ENCODE peak calls at places on chromosomes 16 and 17, in seven cellular contexts. R, W, H, Q, F, O and K are unnamed samples.

GRCh38 chr17:57553991-57554825 is 190.9 kb downstream of the CCDC182 start:
- DNase-seq in R (no peak), W (peak; percentile 90), H (peak; percentile 86), Q (peak; percentile 43), F (no peak), O (no peak), K (no peak)

GRCh38 chr16:57000271-57001025 is 11.1 kb downstream of the NLRC5 start:
- DNase-seq in R (peak; percentile 74), W (no peak), H (no peak), Q (peak; percentile 97), F (peak; percentile 19), O (peak; percentile 61), K (peak; percentile 60)

GRCh38 chr16:54647216-54647615 is 283.4 kb upstream of the IRX5 start:
- DNase-seq in R (no peak), W (no peak), H (no peak), Q (no peak), F (no peak), O (no peak), K (no peak)

GRCh38 chr17:17751489-17751995 is 70.3 kb downstream of the RAI1 start:
- DNase-seq in R (no peak), W (no peak), H (no peak), Q (no peak), F (no peak), O (no peak), K (peak; percentile 22)

GRCh38 chr17:48726182-48726915 is 2.2 kb downstream of the HOXB13 start:
- DNase-seq in R (peak; percentile 35), W (no peak), H (no peak), Q (no peak), F (no peak), O (no peak), K (no peak)

GRCh38 chr16:88508868-88509748 is 56.0 kb downstream of the ZFPM1 start:
- DNase-seq in R (no peak), W (no peak), H (no peak), Q (no peak), F (no peak), O (no peak), K (no peak)

GRCh38 chr17:83099570-83100181 is 20.3 kb downstream of the METRNL start:
- DNase-seq in R (no peak), W (no peak), H (no peak), Q (no peak), F (no peak), O (no peak), K (no peak)

GRCh38 chr17:12041316-12041715 is 20.6 kb downstream of the MAP2K4 start:
- DNase-seq in R (peak; percentile 96), W (no peak), H (no peak), Q (peak; percentile 87), F (peak; percentile 71), O (no peak), K (peak; percentile 57)

DNA sequence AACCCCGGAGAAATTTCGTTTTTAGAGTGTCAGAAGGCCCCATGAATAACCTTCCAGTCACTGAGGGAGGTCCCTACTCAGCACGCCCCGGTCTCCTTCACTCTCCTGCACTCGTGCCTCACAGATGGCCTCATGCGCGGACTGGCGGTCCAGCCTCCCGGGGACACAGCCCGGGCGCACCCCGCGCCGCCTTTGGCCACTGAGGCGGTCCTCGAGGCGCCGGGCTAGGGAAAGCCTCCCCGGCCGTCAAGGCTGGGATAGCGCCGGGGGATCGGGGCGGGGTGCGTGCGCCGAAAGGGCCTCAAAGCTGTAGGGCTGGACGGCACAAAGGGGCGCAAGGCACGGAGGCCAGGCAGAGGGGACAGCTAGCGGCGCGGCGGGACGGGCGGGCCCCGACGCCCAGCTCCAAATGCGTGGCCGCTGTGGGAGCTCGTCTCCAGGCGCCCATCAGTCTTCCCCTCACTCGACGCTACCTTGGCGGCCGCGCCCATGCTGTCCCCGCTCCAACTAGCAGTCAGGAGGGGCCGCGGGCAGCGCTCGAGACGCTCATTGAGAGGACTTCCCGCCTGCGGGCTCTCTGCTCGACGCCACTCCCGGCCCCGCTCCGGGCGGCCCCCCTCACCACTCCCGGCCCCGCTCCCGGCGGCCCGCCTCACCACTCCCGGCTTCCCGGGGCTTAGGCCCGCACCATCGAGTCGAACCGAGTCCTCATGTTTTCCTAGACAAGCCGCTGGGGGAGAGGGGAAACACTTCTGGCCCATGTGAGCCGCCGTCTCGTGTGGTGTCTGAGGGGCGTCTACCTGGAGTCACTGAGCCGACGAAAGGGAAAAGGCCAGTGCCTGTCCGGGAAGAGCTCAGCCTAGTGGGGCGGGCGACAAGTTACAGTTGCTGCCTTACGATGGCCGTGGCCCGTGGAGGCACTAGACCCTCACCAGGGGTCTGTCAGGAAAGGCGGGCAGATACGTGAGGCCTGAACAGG is at the start of gene USP6:
- DNase-seq in R (no peak), W (peak; percentile 85), H (no peak), Q (no peak), F (no peak), O (no peak), K (no peak)
- H2AFZ ChIP-seq in R (no peak within 1 kb of the TSS), W (peak within 1 kb of the TSS; percentile 35), H (no peak within 1 kb of the TSS), Q (peak within 1 kb of the TSS; percentile 61), F (no peak within 1 kb of the TSS), O (no peak within 1 kb of the TSS), K (no peak within 1 kb of the TSS)

DNA sequence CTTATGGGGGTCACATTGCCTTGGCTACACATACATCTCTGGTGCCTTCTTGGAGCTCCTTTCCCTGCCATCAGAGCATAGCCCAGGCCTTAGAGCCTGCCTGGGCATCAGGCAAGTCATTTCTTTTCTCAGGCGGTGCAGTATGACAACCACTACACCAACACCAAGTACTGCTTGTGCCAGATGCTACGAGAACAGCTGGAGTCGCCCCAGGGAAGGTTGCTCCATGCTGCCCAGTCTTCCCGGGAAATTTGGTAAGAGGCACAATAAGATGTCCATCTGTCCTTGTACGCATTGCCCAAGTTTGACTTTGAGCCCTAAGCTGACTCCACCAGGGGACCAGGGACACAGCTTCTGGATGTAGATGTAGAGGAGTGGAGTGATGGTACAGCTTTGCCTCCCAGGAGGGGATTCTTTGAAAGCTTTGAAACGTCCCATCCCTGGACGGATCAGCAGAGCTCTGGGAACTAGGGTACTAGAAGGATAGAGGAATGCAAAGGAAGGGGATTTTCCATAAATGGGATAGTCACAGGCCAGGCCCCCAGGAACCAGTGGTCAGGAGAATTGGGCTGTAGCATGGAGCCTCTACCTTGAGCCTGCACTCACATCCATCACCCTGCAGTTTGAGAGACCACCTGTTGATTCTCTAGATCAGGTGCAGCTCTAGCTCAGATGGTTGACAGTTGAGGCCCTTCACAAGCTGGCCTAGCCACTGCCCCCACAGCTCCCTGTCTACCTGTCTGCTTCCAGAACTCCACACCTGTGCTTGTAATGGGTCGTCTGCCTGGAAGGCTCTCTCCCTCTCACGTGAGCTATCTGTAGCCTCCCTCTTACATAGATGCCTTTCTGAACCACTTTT is 11.0 kb upstream of the NFATC3 start:
- DNase-seq in R (no peak), W (no peak), H (no peak), Q (no peak), F (no peak), O (no peak), K (no peak)
- H3K4me1 ChIP-seq in R (peaks cover 8% of the 10 kb centered on the region), W (no peaks in the 10 kb centered on the region), H (no peaks in the 10 kb centered on the region), Q (peaks cover 6% of the 10 kb centered on the region), F (no peaks in the 10 kb centered on the region), O (peaks cover 44% of the 10 kb centered on the region), K (peaks cover 4% of the 10 kb centered on the region)

GRCh38 chr17:29565643-29566472 is 979 bp downstream of the ABHD15 start:
- DNase-seq in R (no peak), W (peak; percentile 82), H (peak; percentile 20), Q (no peak), F (peak; percentile 22), O (peak; percentile 86), K (peak; percentile 25)

GRCh38 chr17:29568331-29569244 is at the start of gene TP53I13:
- DNase-seq in R (peak; percentile 74), W (peak; percentile 87), H (peak; percentile 86), Q (peak; percentile 68), F (peak; percentile 22), O (peak; percentile 97), K (peak; percentile 82)

GRCh38 chr17:29567362-29568330 is 809 bp upstream of the ABHD15 start:
- DNase-seq in R (peak; percentile 47), W (peak; percentile 87), H (peak; percentile 64), Q (peak; percentile 25), F (peak; percentile 27), O (peak; percentile 93), K (peak; percentile 46)

GRCh38 chr17:29569245-29569950 is 897 bp downstream of the TP53I13 start:
- DNase-seq in R (peak; percentile 42), W (no peak), H (no peak), Q (peak; percentile 35), F (no peak), O (no peak), K (no peak)

DNA sequence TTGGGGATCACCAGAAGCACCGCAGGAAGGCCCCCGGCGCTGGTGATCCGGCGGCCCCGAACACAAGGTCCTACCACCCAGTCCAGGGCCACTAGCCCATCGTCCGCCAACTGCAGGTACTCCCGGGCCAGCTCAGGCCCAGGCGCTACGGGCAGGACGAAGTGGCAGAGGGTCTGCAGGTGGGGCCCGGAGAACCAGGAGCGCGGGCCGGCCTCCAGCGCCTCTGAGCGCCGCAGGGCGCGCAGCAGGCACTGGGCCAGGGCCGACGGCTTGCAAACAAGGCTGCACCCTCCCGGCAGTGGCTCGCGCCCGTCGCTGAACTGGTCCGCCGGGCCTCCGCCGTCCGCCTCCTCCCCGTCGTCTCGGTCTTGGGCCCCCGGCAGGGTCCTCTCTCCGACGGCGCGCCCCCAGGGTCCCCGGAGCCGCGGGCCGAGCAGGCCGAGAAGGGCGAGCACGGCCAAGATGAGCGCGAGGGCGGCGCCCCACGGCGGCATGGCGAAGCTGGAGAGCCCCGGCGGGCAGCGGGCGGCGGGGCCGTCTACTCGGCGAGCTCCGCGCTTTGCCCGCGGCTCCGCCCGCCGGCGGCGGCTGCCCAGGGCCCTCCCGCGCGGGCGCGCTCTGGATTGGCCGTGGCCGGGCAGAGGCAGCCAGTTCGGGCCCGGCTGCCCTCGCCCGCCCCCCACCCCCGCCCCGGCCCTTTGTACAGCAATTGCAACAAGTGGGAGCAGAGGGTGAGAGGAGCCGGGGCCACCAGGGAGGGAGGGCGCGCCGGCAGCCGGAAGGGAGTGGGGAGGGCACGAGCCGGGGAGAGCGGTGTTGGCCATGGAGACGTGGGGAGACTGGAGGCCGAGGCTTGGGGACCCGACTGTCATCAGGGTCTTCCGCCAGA is at the start of gene ABHD15:
- DNase-seq in R (peak; percentile 69), W (peak; percentile 67), H (peak; percentile 55), Q (peak; percentile 59), F (peak; percentile 19), O (peak; percentile 91), K (peak; percentile 79)
- H2AFZ ChIP-seq in R (peak within 1 kb of the TSS; percentile 85), W (peak within 1 kb of the TSS; percentile 97), H (peak within 1 kb of the TSS; percentile 97), Q (peak within 1 kb of the TSS; percentile 96), F (peak within 1 kb of the TSS; percentile 88), O (peak within 1 kb of the TSS; percentile 55), K (peak within 1 kb of the TSS; percentile 91)

GRCh38 chr17:10120113-10120485 is 78.3 kb downstream of the GAS7 start:
- DNase-seq in R (no peak), W (no peak), H (no peak), Q (no peak), F (no peak), O (peak; percentile 40), K (no peak)

GRCh38 chr17:10123093-10123492 is 75.3 kb downstream of the GAS7 start:
- DNase-seq in R (no peak), W (no peak), H (no peak), Q (no peak), F (no peak), O (no peak), K (no peak)

GRCh38 chr17:10119203-10120112 is 78.9 kb downstream of the GAS7 start:
- DNase-seq in R (peak; percentile 90), W (peak; percentile 45), H (no peak), Q (no peak), F (peak; percentile 90), O (peak; percentile 83), K (no peak)

GRCh38 chr17:10120749-10121148 is 77.7 kb downstream of the GAS7 start:
- DNase-seq in R (no peak), W (no peak), H (no peak), Q (peak; percentile 69), F (no peak), O (peak; percentile 21), K (no peak)

DNA sequence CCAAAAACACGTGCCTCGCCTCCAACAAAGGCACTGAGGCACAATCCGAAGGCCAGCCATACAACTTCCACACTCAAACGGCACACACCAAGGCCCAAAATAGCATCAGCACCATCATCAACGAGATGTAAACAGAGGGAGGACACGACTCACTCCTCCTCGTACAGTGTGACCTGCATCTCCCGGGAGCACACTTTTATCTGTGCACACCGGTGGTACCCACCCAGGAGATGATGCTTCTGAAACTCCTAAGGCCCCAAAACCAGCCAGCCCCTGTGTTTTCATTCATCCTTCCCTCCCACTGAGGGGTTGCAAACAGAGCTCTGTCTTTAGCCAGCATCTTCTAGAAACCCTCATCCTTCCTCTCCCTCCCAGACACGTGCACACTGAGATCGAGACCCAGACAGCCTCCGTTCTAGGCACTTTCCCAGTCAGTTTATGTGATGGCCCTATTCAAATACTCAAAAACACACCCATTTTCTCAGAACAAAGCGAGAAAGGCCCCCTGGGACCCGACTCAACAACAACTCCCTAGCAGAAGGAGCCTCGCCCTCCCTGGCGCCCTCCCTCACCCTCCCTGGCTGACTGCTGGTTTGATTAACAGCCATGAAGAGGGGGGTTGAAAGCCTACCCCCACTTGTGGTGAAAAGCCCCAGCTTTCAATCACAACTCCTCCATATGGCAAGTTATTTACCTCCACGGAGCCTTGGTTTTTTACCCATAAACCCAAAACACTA is 76.3 kb downstream of the GAS7 start:
- DNase-seq in R (no peak), W (no peak), H (no peak), Q (peak; percentile 19), F (no peak), O (peak; percentile 45), K (no peak)
- H3K4me1 ChIP-seq in R (peaks cover 9% of the 10 kb centered on the region), W (peaks cover 24% of the 10 kb centered on the region), H (peaks cover 11% of the 10 kb centered on the region), Q (peaks cover 37% of the 10 kb centered on the region), F (peaks cover 44% of the 10 kb centered on the region), O (peaks cover 43% of the 10 kb centered on the region), K (no peaks in the 10 kb centered on the region)